ENCODE peak calls at places on chromosomes 12 and 14, in six cellular contexts. A is WTC11, X is AG09319, W is C1 segment of cervical spinal cord, O is T47D, H is hippocampal formation. S is an unnamed sample.

GRCh38 chr12:77578471-77579262 is 252.0 kb upstream of the NAV3 start:
- DNase-seq in X (no peak), A (no peak), H (no peak), W (no peak), O (no peak), S (no peak)

GRCh38 chr12:62414180-62414579 is 52.4 kb upstream of the MON2 start:
- DNase-seq in W (no peak), A (no peak), O (no peak), X (no peak), H (no peak), S (no peak)

GRCh38 chr14:81137316-81137715 is 83.4 kb downstream of the GTF2A1 start:
- DNase-seq in H (no peak), X (peak), O (no peak), A (no peak), W (no peak), S (peak)

GRCh38 chr14:81805785-81806184 is 272.1 kb upstream of the SEL1L start:
- DNase-seq in X (no peak), A (no peak), O (no peak), W (no peak), H (no peak), S (no peak)

GRCh38 chr12:31227401-31227981 is 98.5 kb downstream of the SINHCAF start:
- DNase-seq in W (no peak), X (no peak), O (no peak), A (no peak), H (no peak), S (no peak)

GRCh38 chr14:29016050-29016900 is 249.7 kb downstream of the FOXG1 start:
- DNase-seq in X (peak), A (peak), O (no peak), H (no peak), W (no peak), S (peak)

GRCh38 chr14:104392001-104392395 is 187.6 kb upstream of the C14orf180 start:
- DNase-seq in X (no peak), H (no peak), A (no peak), O (no peak), W (no peak), S (no peak)

GRCh38 chr12:94145231-94145979 is 3.0 kb upstream of the PLXNC1 start:
- DNase-seq in A (no peak), W (no peak), O (peak), X (peak), H (peak), S (peak)

GRCh38 chr12:1939745-1940607 is 21.5 kb upstream of the CACNA2D4 start:
- DNase-seq in X (peak), A (peak), W (peak), O (peak), H (peak), S (peak)

GRCh38 chr14:71338153-71338552 is 430.9 kb downstream of the PCNX1 start:
- DNase-seq in H (no peak), X (no peak), A (no peak), O (no peak), W (no peak), S (no peak)

GRCh38 chr12:121005346-121005815 is 10.9 kb downstream of the C12orf43 start:
- DNase-seq in W (no peak), A (peak), X (no peak), O (no peak), H (no peak), S (peak)

GRCh38 chr14:30518867-30519266 is 40.1 kb upstream of the G2E3 start:
- DNase-seq in A (no peak), O (no peak), W (no peak), X (no peak), H (no peak), S (no peak)